ENCODE peak calls at places on chromosome 12, in nine cellular contexts. U is stomach, N is A549, V is transverse colon, J is suprapubic skin, H is SK-N-SH, B is sigmoid colon, W is K562, Q is H1. C is an unnamed sample.

GRCh38 chr12:22518998-22519397 is 25.3 kb downstream of the C2CD5 start:
- DNase-seq in N (no peak), U (no peak), V (no peak), W (no peak), Q (no peak), J (no peak), H (no peak), B (no peak), C (no peak)

GRCh38 chr12:19220861-19221466 is 91.4 kb downstream of the PLEKHA5 start:
- DNase-seq in H (no peak), U (no peak), B (no peak), V (no peak), Q (no peak), J (no peak), W (no peak), N (no peak), C (no peak)

GRCh38 chr12:116924558-116925453 is 14.1 kb downstream of the FBXW8 start:
- DNase-seq in H (no peak), J (no peak), B (no peak), W (no peak), N (no peak), Q (no peak), U (no peak), V (peak; percentile 14), C (no peak)

GRCh38 chr12:26125451-26126339 is 858 bp upstream of the BHLHE41 start:
- DNase-seq in J (peak; percentile 85), W (peak; percentile 21), U (peak; percentile 83), V (peak; percentile 83), B (peak; percentile 93), Q (no peak), N (peak; percentile 81), H (peak; percentile 83), C (peak; percentile 93)

GRCh38 chr12:111596985-111597730 is 2.0 kb downstream of the ATXN2 start:
- DNase-seq in N (peak; percentile 52), H (peak; percentile 64), W (no peak), Q (no peak), U (peak; percentile 65), B (peak; percentile 68), J (peak; percentile 63), V (peak; percentile 68), C (peak; percentile 59)

GRCh38 chr12:22588817-22589216 is 36.2 kb upstream of the ETNK1 start:
- DNase-seq in J (no peak), H (no peak), U (no peak), N (peak; percentile 36), B (no peak), V (peak; percentile 19), W (no peak), Q (no peak), C (no peak)

GRCh38 chr12:39764944-39765560 is 145.4 kb upstream of the ABCD2 start:
- DNase-seq in U (no peak), Q (no peak), W (peak; percentile 24), N (peak; percentile 28), B (no peak), V (no peak), H (peak; percentile 39), J (no peak), C (no peak)

GRCh38 chr12:91633734-91634357 is 451.2 kb upstream of the DCN start:
- DNase-seq in Q (no peak), H (no peak), V (no peak), B (no peak), N (no peak), J (no peak), U (no peak), W (peak; percentile 71), C (peak; percentile 74)

GRCh38 chr12:131499160-131499863 is 211.6 kb upstream of the SFSWAP start:
- DNase-seq in W (no peak), V (no peak), N (no peak), B (no peak), U (no peak), J (no peak), H (no peak), Q (no peak), C (no peak)

GRCh38 chr12:2195085-2195484 is 142.3 kb downstream of the CACNA1C start:
- DNase-seq in J (no peak), B (peak; percentile 24), N (no peak), U (no peak), V (no peak), W (no peak), H (no peak), Q (no peak), C (no peak)

GRCh38 chr12:46659844-46660243 is 166.0 kb downstream of the SLC38A4 start:
- DNase-seq in N (no peak), V (no peak), W (no peak), Q (no peak), B (no peak), J (no peak), U (no peak), H (no peak), C (no peak)

GRCh38 chr12:131631230-131631629 is 79.7 kb upstream of the SFSWAP start:
- DNase-seq in U (no peak), Q (no peak), N (no peak), V (no peak), B (no peak), W (no peak), H (no peak), J (no peak), C (no peak)

GRCh38 chr12:78473136-78473535 is 391.4 kb upstream of the SYT1 start:
- DNase-seq in B (no peak), J (no peak), W (no peak), V (no peak), U (no peak), Q (no peak), H (no peak), N (no peak), C (no peak)

GRCh38 chr12:128969480-128970055 is 116.3 kb downstream of the GLT1D1 start:
- DNase-seq in J (no peak), V (peak; percentile 20), Q (peak; percentile 50), U (peak; percentile 34), H (peak; percentile 78), B (no peak), W (peak; percentile 43), N (peak; percentile 10), C (peak; percentile 77)

GRCh38 chr12:58596381-58596780 is 323.9 kb downstream of the LRIG3 start:
- DNase-seq in B (no peak), U (no peak), N (no peak), Q (no peak), V (no peak), H (no peak), W (no peak), J (no peak), C (no peak)

GRCh38 chr12:104197264-104197663 is 18.3 kb upstream of the TXNRD1 start:
- DNase-seq in V (no peak), H (no peak), Q (no peak), J (no peak), N (no peak), W (no peak), B (no peak), U (no peak), C (no peak)

GRCh38 chr12:64675795-64676194 is 65.5 kb downstream of the RASSF3 start:
- DNase-seq in Q (no peak), B (peak; percentile 83), N (peak; percentile 35), U (peak; percentile 73), W (no peak), J (no peak), V (peak; percentile 55), H (peak; percentile 47), C (peak; percentile 42)

DNA sequence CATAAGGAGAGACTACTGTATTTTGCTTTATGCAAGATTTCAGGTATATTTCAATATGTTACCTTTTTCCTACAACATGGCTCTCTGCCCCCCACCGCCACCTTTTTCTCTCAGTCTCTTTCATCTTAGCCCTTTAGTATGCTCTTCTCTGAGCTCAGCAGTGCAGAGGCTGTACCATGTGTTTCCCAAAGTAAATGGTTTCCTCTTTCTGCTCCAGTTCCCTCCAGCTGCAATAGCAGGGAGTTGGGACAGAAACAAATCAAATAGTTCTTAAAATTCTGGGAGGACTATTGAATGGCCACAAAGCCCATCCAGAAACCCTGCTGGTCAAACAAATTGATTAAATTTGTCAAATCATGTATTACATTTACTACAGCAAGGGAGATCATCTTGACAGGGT is 4.2 kb downstream of the AMN1 start:
- DNase-seq in W (no peak), H (no peak), B (no peak), J (no peak), N (no peak), V (no peak), Q (no peak), U (no peak), C (no peak)
- TF ChIP-seq EP300 in W (no peak), H (no peak), B (no peak), J (no peak), N (no peak), V (no peak), Q (no peak), U (no peak), C (no peak)

GRCh38 chr12:11827096-11827841 is 177.8 kb downstream of the ETV6 start:
- DNase-seq in J (no peak), N (no peak), V (no peak), W (no peak), Q (no peak), B (peak; percentile 69), U (no peak), H (no peak), C (no peak)
- H3K4me3 ChIP-seq in J (no peak overlapping the region), N (no peak overlapping the region), V (no peak overlapping the region), W (no peak overlapping the region), Q (peak overlapping the region; percentile 15), B (no peak overlapping the region), U (peak overlapping the region; percentile 7), H (no peak overlapping the region), C (no peak overlapping the region)

DNA sequence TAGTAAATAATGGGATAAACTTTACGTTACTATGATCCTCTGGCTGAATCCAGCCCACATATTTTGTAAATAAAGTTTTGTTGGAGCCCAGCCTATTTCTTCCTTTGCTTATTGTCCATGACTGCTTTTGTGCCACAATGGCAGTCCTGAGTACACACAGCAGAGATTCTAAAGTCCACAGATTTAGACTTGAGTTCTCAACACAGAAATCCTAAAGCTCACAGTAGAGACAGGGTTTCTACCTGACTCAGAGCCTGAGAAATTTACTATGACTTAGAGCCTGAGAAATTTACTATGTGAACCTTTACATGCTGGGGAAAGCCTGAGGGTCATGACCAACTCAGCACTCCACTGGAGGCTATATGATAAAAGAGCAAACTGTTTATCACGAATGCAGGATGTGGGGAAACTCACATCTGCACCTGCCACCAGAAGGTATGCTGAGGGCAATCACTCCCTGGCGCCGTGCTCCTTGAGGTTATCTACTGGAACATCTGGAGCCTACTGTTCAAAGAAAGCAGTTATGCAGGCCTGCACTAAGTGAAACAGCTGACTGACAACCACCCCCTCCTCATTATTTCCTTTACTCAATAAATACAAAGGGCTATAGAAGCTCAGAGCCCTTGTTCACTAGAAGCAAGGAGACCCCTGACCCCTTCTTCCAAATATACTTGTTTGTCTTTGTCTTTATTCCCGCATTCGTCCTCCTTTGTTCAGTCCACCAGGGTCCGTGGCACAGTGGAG is 52.6 kb upstream of the BICD1 start:
- DNase-seq in Q (no peak), B (no peak), W (peak; percentile 17), H (no peak), J (no peak), V (no peak), N (no peak), U (no peak), C (no peak)
- TF ChIP-seq EP300 in Q (no peak), B (no peak), W (peak; percentile 88), H (no peak), J (no peak), V (no peak), N (no peak), U (no peak), C (no peak)

GRCh38 chr12:62631531-62632520 is 165.2 kb downstream of the MON2 start:
- DNase-seq in N (peak; percentile 48), J (peak; percentile 75), Q (no peak), W (no peak), U (peak; percentile 43), V (peak; percentile 61), H (peak; percentile 89), B (peak; percentile 81), C (peak; percentile 78)
- H3K4me3 ChIP-seq in N (peak overlapping the region; percentile 44), J (peak overlapping the region; percentile 55), Q (peak overlapping the region; percentile 42), W (no peak overlapping the region), U (peak overlapping the region; percentile 52), V (peak overlapping the region; percentile 43), H (peak overlapping the region; percentile 55), B (peak overlapping the region; percentile 29), C (peak overlapping the region; percentile 65)